ENCODE peak calls at places on chromosomes 13 and 19, in six cellular contexts. One of them, this sample, is unnamed.

GRCh38 chr13:35143123-35143522 is 201.1 kb downstream of the NBEA start:
- DNase-seq in astrocyte of the spinal cord: no peak
- DNase-seq in lung: no peak
- DNase-seq in HCT116: no peak
- DNase-seq in CD4-positive, alpha-beta memory T cell: no peak
- DNase-seq in kidney epithelial cell: no peak
- DNase-seq in this sample: no peak

GRCh38 chr19:49560358-49560900 is 19.9 kb downstream of the NOSIP start:
- DNase-seq in astrocyte of the spinal cord: no peak
- DNase-seq in lung: no peak
- DNase-seq in HCT116: no peak
- DNase-seq in CD4-positive, alpha-beta memory T cell: peak
- DNase-seq in kidney epithelial cell: no peak
- DNase-seq in this sample: no peak

GRCh38 chr19:40578442-40578908 is 1.8 kb downstream of the SHKBP1 start:
- DNase-seq in astrocyte of the spinal cord: peak
- DNase-seq in lung: no peak
- DNase-seq in HCT116: no peak
- DNase-seq in CD4-positive, alpha-beta memory T cell: no peak
- DNase-seq in kidney epithelial cell: no peak
- DNase-seq in this sample: no peak

GRCh38 chr13:38636756-38637155 is 50.1 kb upstream of the FREM2 start:
- DNase-seq in astrocyte of the spinal cord: no peak
- DNase-seq in lung: peak
- DNase-seq in HCT116: no peak
- DNase-seq in CD4-positive, alpha-beta memory T cell: no peak
- DNase-seq in kidney epithelial cell: no peak
- DNase-seq in this sample: no peak

GRCh38 chr13:47299316-47299715 is 402.5 kb upstream of the HTR2A start:
- DNase-seq in astrocyte of the spinal cord: no peak
- DNase-seq in lung: no peak
- DNase-seq in HCT116: no peak
- DNase-seq in CD4-positive, alpha-beta memory T cell: no peak
- DNase-seq in kidney epithelial cell: no peak
- DNase-seq in this sample: no peak

GRCh38 chr13:37602743-37603381 is 4.3 kb upstream of the POSTN start:
- DNase-seq in astrocyte of the spinal cord: peak
- DNase-seq in lung: no peak
- DNase-seq in HCT116: no peak
- DNase-seq in CD4-positive, alpha-beta memory T cell: no peak
- DNase-seq in kidney epithelial cell: no peak
- DNase-seq in this sample: no peak

GRCh38 chr13:40292536-40292935 is 373.9 kb downstream of the FOXO1 start:
- DNase-seq in astrocyte of the spinal cord: no peak
- DNase-seq in lung: no peak
- DNase-seq in HCT116: no peak
- DNase-seq in CD4-positive, alpha-beta memory T cell: no peak
- DNase-seq in kidney epithelial cell: no peak
- DNase-seq in this sample: no peak

GRCh38 chr13:113077953-113078894 is 27.4 kb upstream of the F7 start:
- DNase-seq in astrocyte of the spinal cord: no peak
- DNase-seq in lung: no peak
- DNase-seq in HCT116: no peak
- DNase-seq in CD4-positive, alpha-beta memory T cell: no peak
- DNase-seq in kidney epithelial cell: no peak
- DNase-seq in this sample: no peak

GRCh38 chr13:47794963-47795362 is 206.1 kb downstream of the SUCLA2 start:
- DNase-seq in astrocyte of the spinal cord: no peak
- DNase-seq in lung: no peak
- DNase-seq in HCT116: peak
- DNase-seq in CD4-positive, alpha-beta memory T cell: no peak
- DNase-seq in kidney epithelial cell: no peak
- DNase-seq in this sample: no peak

GRCh38 chr19:30172643-30173242 is 199.4 kb upstream of the ZNF536 start:
- DNase-seq in astrocyte of the spinal cord: no peak
- DNase-seq in lung: no peak
- DNase-seq in HCT116: no peak
- DNase-seq in CD4-positive, alpha-beta memory T cell: no peak
- DNase-seq in kidney epithelial cell: no peak
- DNase-seq in this sample: no peak

GRCh38 chr19:33340991-33341390 is 32.5 kb upstream of the CEBPG start:
- DNase-seq in astrocyte of the spinal cord: no peak
- DNase-seq in lung: no peak
- DNase-seq in HCT116: no peak
- DNase-seq in CD4-positive, alpha-beta memory T cell: no peak
- DNase-seq in kidney epithelial cell: no peak
- DNase-seq in this sample: no peak

GRCh38 chr19:33334271-33334670 is 31.9 kb upstream of the CEBPA start:
- DNase-seq in astrocyte of the spinal cord: no peak
- DNase-seq in lung: no peak
- DNase-seq in HCT116: no peak
- DNase-seq in CD4-positive, alpha-beta memory T cell: no peak
- DNase-seq in kidney epithelial cell: no peak
- DNase-seq in this sample: no peak

GRCh38 chr19:33339750-33340029 is 33.8 kb upstream of the CEBPG start:
- DNase-seq in astrocyte of the spinal cord: no peak
- DNase-seq in lung: no peak
- DNase-seq in HCT116: no peak
- DNase-seq in CD4-positive, alpha-beta memory T cell: no peak
- DNase-seq in kidney epithelial cell: no peak
- DNase-seq in this sample: no peak

GRCh38 chr19:33335446-33335845 is 33.1 kb upstream of the CEBPA start:
- DNase-seq in astrocyte of the spinal cord: no peak
- DNase-seq in lung: no peak
- DNase-seq in HCT116: no peak
- DNase-seq in CD4-positive, alpha-beta memory T cell: no peak
- DNase-seq in kidney epithelial cell: no peak
- DNase-seq in this sample: no peak

DNA sequence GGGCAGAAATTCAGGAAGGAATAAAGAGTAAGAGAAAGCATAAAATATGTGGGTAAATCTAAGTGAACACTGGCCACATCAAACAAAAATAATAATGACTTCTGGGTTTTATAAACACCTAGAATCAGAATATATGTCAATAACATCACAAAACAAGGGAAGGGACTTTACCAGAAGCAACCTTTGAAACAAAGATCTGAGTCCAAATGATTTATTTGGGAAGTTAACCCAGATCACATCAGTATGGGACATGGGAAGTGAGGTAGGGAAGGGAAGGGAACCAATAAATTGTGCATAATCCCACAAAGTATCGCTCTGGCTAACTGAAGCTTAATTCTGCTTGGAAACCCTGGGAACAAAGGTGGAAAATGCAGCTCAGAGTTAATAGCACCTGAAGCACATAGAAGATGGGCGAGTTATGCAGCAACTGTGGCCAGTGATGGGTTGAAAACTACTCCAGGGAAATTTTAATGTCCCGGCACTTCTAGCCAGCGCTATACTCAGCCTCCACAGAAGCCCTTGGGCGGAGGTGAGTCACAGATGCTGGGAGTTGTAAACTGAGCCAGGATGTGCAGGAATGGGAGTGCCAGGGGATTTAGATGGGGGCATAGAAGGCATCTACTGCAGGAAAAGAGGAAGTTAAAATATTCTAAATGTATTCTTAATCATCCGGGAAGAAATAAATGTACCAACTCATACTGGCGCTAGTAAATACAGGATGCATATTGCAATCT is 34.3 kb upstream of the CEBPG start:
- DNase-seq in astrocyte of the spinal cord: no peak
- DNase-seq in lung: no peak
- DNase-seq in HCT116: no peak
- DNase-seq in CD4-positive, alpha-beta memory T cell: no peak
- DNase-seq in kidney epithelial cell: no peak
- DNase-seq in this sample: no peak
- H3K4me3 ChIP-seq in astrocyte of the spinal cord: no peak
- H3K4me3 ChIP-seq in lung: no peak
- H3K4me3 ChIP-seq in HCT116: no peak
- H3K4me3 ChIP-seq in CD4-positive, alpha-beta memory T cell: no peak
- H3K4me3 ChIP-seq in kidney epithelial cell: no peak
- H3K4me3 ChIP-seq in this sample: no peak

GRCh38 chr19:54792814-54793213 is 10.6 kb upstream of the KIR2DL4 start:
- DNase-seq in astrocyte of the spinal cord: no peak
- DNase-seq in lung: no peak
- DNase-seq in HCT116: no peak
- DNase-seq in CD4-positive, alpha-beta memory T cell: no peak
- DNase-seq in kidney epithelial cell: no peak
- DNase-seq in this sample: no peak
- H3K4me3 ChIP-seq in astrocyte of the spinal cord: no peak
- H3K4me3 ChIP-seq in lung: no peak
- H3K4me3 ChIP-seq in HCT116: no peak
- H3K4me3 ChIP-seq in CD4-positive, alpha-beta memory T cell: no peak
- H3K4me3 ChIP-seq in kidney epithelial cell: no peak
- H3K4me3 ChIP-seq in this sample: no peak

GRCh38 chr13:99981115-99982020 is at the start of gene ZIC2:
- DNase-seq in astrocyte of the spinal cord: peak
- DNase-seq in lung: no peak
- DNase-seq in HCT116: peak
- DNase-seq in CD4-positive, alpha-beta memory T cell: no peak
- DNase-seq in kidney epithelial cell: no peak
- DNase-seq in this sample: no peak

GRCh38 chr13:99978781-99979452 is 2.7 kb upstream of the ZIC2 start:
- DNase-seq in astrocyte of the spinal cord: peak
- DNase-seq in lung: no peak
- DNase-seq in HCT116: no peak
- DNase-seq in CD4-positive, alpha-beta memory T cell: no peak
- DNase-seq in kidney epithelial cell: no peak
- DNase-seq in this sample: no peak

GRCh38 chr13:99980201-99981114 is 1.1 kb upstream of the ZIC2 start:
- DNase-seq in astrocyte of the spinal cord: peak
- DNase-seq in lung: no peak
- DNase-seq in HCT116: peak
- DNase-seq in CD4-positive, alpha-beta memory T cell: peak
- DNase-seq in kidney epithelial cell: no peak
- DNase-seq in this sample: no peak

GRCh38 chr13:99977912-99978780 is 3.4 kb upstream of the ZIC2 start:
- DNase-seq in astrocyte of the spinal cord: peak
- DNase-seq in lung: no peak
- DNase-seq in HCT116: no peak
- DNase-seq in CD4-positive, alpha-beta memory T cell: no peak
- DNase-seq in kidney epithelial cell: no peak
- DNase-seq in this sample: no peak

DNA sequence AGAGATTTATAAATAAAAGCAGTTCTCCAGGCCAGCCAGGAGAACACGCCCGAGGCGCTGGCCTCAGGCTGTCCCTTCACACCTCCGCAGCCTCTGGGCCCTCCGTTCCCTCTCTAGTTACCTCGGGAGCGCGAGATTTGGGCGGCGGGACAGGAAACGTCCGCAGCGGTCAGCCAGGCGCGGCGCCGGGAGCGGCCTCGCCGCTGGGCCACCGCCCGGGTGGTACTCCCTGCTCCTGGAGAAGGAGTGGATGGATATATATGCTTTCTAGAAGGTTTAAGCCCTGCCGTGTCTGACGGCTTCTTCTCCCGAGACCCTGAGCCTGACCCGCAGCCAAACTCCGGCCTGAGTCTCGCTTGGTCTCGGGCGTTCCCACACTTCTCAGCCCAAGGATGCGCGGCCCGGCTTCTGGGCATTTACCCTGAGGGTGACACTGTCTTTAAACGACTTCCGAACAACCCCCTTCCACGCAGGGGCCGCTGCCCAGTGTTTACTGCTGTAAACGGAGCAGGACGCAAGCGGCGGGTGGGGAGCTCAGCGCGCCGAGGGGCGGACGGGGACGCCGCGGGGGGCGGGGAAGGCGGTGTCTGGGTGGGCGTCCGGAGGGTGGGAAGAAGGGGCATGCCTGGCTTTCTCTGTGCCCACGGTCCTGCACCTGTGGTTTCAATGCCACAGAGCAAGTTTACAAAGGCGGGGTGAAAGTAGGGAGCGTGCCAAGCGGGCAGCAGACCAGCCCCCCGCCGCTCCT is 2.0 kb upstream of the ZIC2 start:
- DNase-seq in astrocyte of the spinal cord: peak
- DNase-seq in lung: no peak
- DNase-seq in HCT116: no peak
- DNase-seq in CD4-positive, alpha-beta memory T cell: no peak
- DNase-seq in kidney epithelial cell: no peak
- DNase-seq in this sample: no peak
- H3K4me3 ChIP-seq in astrocyte of the spinal cord: peak
- H3K4me3 ChIP-seq in lung: no peak
- H3K4me3 ChIP-seq in HCT116: peak
- H3K4me3 ChIP-seq in CD4-positive, alpha-beta memory T cell: no peak
- H3K4me3 ChIP-seq in kidney epithelial cell: no peak
- H3K4me3 ChIP-seq in this sample: peak

DNA sequence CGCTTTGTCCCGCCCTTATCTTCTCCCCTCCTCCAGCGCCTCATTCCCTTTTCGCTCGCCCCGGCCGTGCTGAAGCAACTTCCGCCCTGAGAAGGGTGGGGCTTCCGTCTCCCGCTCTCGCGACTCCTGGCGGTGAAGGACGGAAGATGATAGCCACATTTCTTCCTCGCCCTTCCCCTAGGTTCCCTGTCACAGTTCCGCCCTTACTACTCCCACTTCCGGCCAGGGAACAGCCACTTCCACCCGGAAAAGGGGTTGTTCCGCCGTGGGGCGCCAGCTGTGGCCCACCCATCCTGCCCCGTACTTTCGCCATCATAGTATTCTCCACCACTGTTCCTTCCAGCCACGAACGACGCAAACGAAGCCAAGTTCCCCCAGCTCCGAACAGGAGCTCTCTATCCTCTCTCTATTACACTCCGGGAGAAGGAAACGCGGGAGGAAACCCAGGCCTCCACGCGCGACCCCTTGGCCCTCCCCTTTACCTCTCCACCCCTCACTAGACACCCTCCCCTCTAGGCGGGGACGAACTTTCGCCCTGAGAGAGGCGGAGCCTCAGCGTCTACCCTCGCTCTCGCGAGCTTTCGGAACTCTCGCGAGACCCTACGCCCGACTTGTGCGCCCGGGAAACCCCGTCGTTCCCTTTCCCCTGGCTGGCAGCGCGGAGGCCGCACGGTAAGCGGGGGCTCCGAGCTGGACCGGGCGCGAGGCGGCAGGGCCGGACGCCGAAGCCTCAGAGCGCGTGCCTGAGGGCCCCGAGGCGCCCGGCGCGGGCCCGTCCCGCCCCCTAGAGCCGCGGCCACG is at the start of gene RPS19:
- DNase-seq in astrocyte of the spinal cord: peak
- DNase-seq in lung: peak
- DNase-seq in HCT116: peak
- DNase-seq in CD4-positive, alpha-beta memory T cell: peak
- DNase-seq in kidney epithelial cell: peak
- DNase-seq in this sample: peak
- H3K4me3 ChIP-seq in astrocyte of the spinal cord: peak
- H3K4me3 ChIP-seq in lung: peak
- H3K4me3 ChIP-seq in HCT116: peak
- H3K4me3 ChIP-seq in CD4-positive, alpha-beta memory T cell: peak
- H3K4me3 ChIP-seq in kidney epithelial cell: peak
- H3K4me3 ChIP-seq in this sample: peak

This sample was measured in iPS DF 6.9.